ENCODE peak calls at places on chromosomes 3 and 15, in ten cellular contexts. S, K, M, U, G, Z, C, O, D and Y are unnamed samples.

GRCh38 chr3:43872901-43873300 is 182.2 kb downstream of the ABHD5 start:
- DNase-seq in G (peak; percentile 80), C (peak; percentile 34), O (no peak), S (no peak), Z (peak; percentile 71), D (no peak), U (peak; percentile 33), K (peak; percentile 91), M (no peak), Y (no peak)

GRCh38 chr3:123862152-123862551 is 22.0 kb downstream of the MYLK start:
- DNase-seq in K (no peak), S (no peak), C (no peak), U (no peak), M (no peak), G (no peak), O (no peak), Z (no peak), D (no peak), Y (no peak)

GRCh38 chr3:129996073-129996472 is 21.6 kb downstream of the TRH start:
- DNase-seq in K (no peak), Z (no peak), M (no peak), G (no peak), C (no peak), O (no peak), D (no peak), S (no peak), U (no peak), Y (no peak)

GRCh38 chr3:194504861-194505260 is 18.1 kb upstream of the ATP13A3 start:
- DNase-seq in M (no peak), G (no peak), C (no peak), K (no peak), S (no peak), D (no peak), O (no peak), U (no peak), Z (no peak), Y (no peak)

GRCh38 chr15:34106423-34106822 is 4.5 kb downstream of the PGBD4 start:
- DNase-seq in U (no peak), S (no peak), K (no peak), O (no peak), M (no peak), Z (no peak), D (no peak), C (no peak), G (no peak), Y (no peak)

GRCh38 chr3:190697901-190698300 is 164.6 kb downstream of the GMNC start:
- DNase-seq in D (no peak), G (peak; percentile 67), C (peak; percentile 80), M (no peak), Z (peak; percentile 68), U (peak; percentile 65), S (no peak), K (peak; percentile 91), O (no peak), Y (peak; percentile 31)

GRCh38 chr15:45522931-45523331 is 376 bp upstream of the SLC30A4 start:
- DNase-seq in O (peak; percentile 41), M (no peak), D (no peak), S (no peak), U (peak; percentile 38), K (peak; percentile 43), C (peak; percentile 36), Z (peak; percentile 13), G (peak; percentile 41), Y (no peak)

GRCh38 chr15:88912500-88912921 is 668 bp downstream of the MFGE8 start:
- DNase-seq in O (no peak), C (no peak), S (peak; percentile 53), K (peak; percentile 54), D (peak; percentile 56), U (peak; percentile 62), M (no peak), G (peak; percentile 41), Z (no peak), Y (no peak)

GRCh38 chr3:174270841-174271240 is 588.3 kb upstream of the NAALADL2 start:
- DNase-seq in Z (peak; percentile 67), D (no peak), U (peak; percentile 65), M (no peak), O (no peak), G (peak; percentile 75), C (peak; percentile 86), S (no peak), K (peak; percentile 76), Y (peak; percentile 2)

GRCh38 chr15:75640483-75641175 is 605 bp upstream of the IMP3 start:
- DNase-seq in C (peak; percentile 40), S (peak; percentile 33), G (peak; percentile 72), U (peak; percentile 66), K (peak; percentile 53), Z (peak; percentile 39), O (no peak), D (no peak), M (no peak), Y (no peak)

GRCh38 chr3:45599424-45599886 is 4.9 kb downstream of the LIMD1 start:
- DNase-seq in M (no peak), O (no peak), G (no peak), Z (no peak), D (no peak), K (no peak), U (no peak), S (no peak), C (no peak), Y (no peak)

GRCh38 chr3:45596290-45596791 is 1.8 kb downstream of the LIMD1 start:
- DNase-seq in K (no peak), G (no peak), Z (no peak), D (no peak), U (no peak), S (no peak), O (no peak), C (no peak), M (no peak), Y (no peak)

GRCh38 chr3:45597581-45597980 is 3.0 kb downstream of the LIMD1 start:
- DNase-seq in M (no peak), G (no peak), O (no peak), K (no peak), S (no peak), U (no peak), C (no peak), Z (no peak), D (no peak), Y (no peak)

GRCh38 chr3:45595364-45596154 is 1.0 kb downstream of the LIMD1 start:
- DNase-seq in Z (no peak), K (peak; percentile 63), G (no peak), C (no peak), M (no peak), U (no peak), D (peak; percentile 69), S (no peak), O (no peak), Y (no peak)

DNA sequence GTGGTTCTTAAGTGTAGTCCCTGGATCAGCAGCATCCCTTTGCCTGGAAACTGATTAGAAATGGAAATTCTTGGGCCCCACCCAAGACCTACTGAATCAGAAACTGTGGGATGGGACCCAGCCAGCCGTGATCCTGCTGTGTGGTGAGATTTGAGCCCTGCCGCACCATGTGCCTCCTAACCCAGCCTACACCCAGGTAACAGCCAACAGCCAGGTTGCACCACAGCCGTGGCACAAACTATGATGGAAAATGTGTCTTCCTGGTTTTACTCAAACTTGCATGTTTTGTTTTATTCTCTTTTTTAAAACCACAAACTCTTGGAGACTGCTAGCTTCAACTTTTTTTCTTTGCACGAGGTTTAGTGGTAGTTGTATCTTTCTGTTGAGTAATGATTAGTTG is 2.6 kb downstream of the LIMD1 start:
- DNase-seq in O (no peak), D (peak; percentile 52), U (peak; percentile 25), K (peak; percentile 46), M (no peak), Z (peak; percentile 40), G (peak; percentile 70), S (no peak), C (peak; percentile 46), Y (no peak)
- H3K4me3 ChIP-seq in O (no peak overlapping the region), D (peak overlapping the region; percentile 92), U (peak overlapping the region; percentile 21), K (no peak overlapping the region), M (peak overlapping the region; percentile 69), Z (peak overlapping the region; percentile 34), G (peak overlapping the region; percentile 15), S (no peak overlapping the region), C (peak overlapping the region; percentile 14), Y (no peak overlapping the region)

GRCh38 chr15:66646308-66646707 is 55.7 kb upstream of the SMAD6 start:
- DNase-seq in K (peak; percentile 74), S (peak; percentile 44), O (no peak), Z (peak; percentile 45), D (no peak), U (peak; percentile 56), M (no peak), G (no peak), C (peak; percentile 79), Y (no peak)
- H3K4me3 ChIP-seq in K (no peak overlapping the region), S (no peak overlapping the region), O (no peak overlapping the region), Z (no peak overlapping the region), D (no peak overlapping the region), U (no peak overlapping the region), M (no peak overlapping the region), G (no peak overlapping the region), C (no peak overlapping the region), Y (no peak overlapping the region)

DNA sequence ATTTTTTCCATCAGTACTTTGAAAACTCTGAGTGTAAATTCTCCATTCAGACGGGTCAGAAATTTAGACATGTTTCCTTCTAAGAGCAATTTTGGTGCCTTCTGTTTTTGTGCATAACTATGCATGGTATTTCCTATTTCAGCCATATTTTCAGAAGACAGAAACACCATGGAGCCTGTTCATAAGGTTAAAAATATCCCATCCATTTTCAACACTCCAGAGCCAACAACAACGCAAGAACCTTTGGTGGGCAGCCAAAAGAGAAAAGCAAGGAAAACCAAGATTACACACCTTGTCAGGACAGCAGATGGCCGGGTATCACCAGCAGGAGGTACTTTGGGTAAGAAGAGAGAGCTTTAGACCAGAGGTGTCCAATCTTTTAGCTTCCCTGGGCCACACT is 275.6 kb downstream of the BBX start:
- DNase-seq in C (peak; percentile 65), Z (peak; percentile 37), K (peak; percentile 61), G (peak; percentile 51), S (no peak), U (peak; percentile 73), O (no peak), M (no peak), D (no peak), Y (no peak)
- H3K4me3 ChIP-seq in C (no peak overlapping the region), Z (no peak overlapping the region), K (no peak overlapping the region), G (no peak overlapping the region), S (no peak overlapping the region), U (no peak overlapping the region), O (no peak overlapping the region), M (no peak overlapping the region), D (no peak overlapping the region), Y (no peak overlapping the region)

GRCh38 chr3:184231671-184232070 is 2.3 kb downstream of the VWA5B2 start:
- DNase-seq in Z (no peak), D (no peak), C (no peak), O (no peak), G (peak; percentile 3), U (no peak), S (no peak), K (no peak), M (no peak), Y (no peak)

GRCh38 chr3:184230603-184231528 is 1.5 kb downstream of the VWA5B2 start:
- DNase-seq in U (no peak), Z (no peak), O (no peak), G (no peak), M (peak; percentile 60), C (no peak), S (peak; percentile 52), K (no peak), D (no peak), Y (no peak)

GRCh38 chr3:184228376-184229137 is 828 bp upstream of the VWA5B2 start:
- DNase-seq in C (no peak), U (no peak), Z (no peak), S (peak; percentile 14), K (no peak), M (no peak), D (no peak), G (no peak), O (no peak), Y (no peak)

GRCh38 chr3:184229424-184230080 is at the start of gene VWA5B2:
- DNase-seq in U (peak; percentile 32), C (peak; percentile 8), M (no peak), K (no peak), Z (no peak), O (peak; percentile 71), S (peak; percentile 94), G (peak; percentile 18), D (peak; percentile 66), Y (no peak)

GRCh38 chr3:184230081-184230602 is 757 bp downstream of the VWA5B2 start:
- DNase-seq in U (no peak), Z (no peak), M (no peak), G (no peak), D (no peak), K (no peak), O (no peak), C (no peak), S (peak; percentile 44), Y (no peak)
- H3K4me3 ChIP-seq in U (no peak overlapping the region), Z (no peak overlapping the region), M (peak overlapping the region; percentile 41), G (no peak overlapping the region), D (peak overlapping the region; percentile 59), K (no peak overlapping the region), O (peak overlapping the region; percentile 68), C (no peak overlapping the region), S (peak overlapping the region; percentile 55), Y (peak overlapping the region; percentile 2)